ENCODE peak calls at places on chromosomes 12 and 14, in ten cellular contexts. R, W, A, G, H, F, P, O, E and I are unnamed samples.
A peak's percentile ranks its signal among the peaks of the same experiment; 100 is the strongest.

GRCh38 chr12:726281-727140 is 25.9 kb upstream of the WNK1 start:
- DNase-seq in R (no peak), W (no peak), A (no peak), G (no peak), H (no peak), F (peak; percentile 39), P (no peak), O (peak; percentile 19), E (peak; percentile 21), I (no peak)

GRCh38 chr12:132026061-132026795 is 76.5 kb downstream of the EP400 start:
- DNase-seq in R (no peak), W (no peak), A (no peak), G (no peak), H (no peak), F (no peak), P (peak; percentile 73), O (no peak), E (no peak), I (no peak)

GRCh38 chr12:126093911-126094310 is 1028.7 kb downstream of the AACS start:
- DNase-seq in R (no peak), W (no peak), A (no peak), G (no peak), H (no peak), F (no peak), P (no peak), O (no peak), E (no peak), I (no peak)

GRCh38 chr12:8692573-8692972 is 5.2 kb upstream of the RIMKLB start:
- DNase-seq in R (no peak), W (no peak), A (peak; percentile 48), G (no peak), H (peak; percentile 66), F (peak; percentile 71), P (no peak), O (no peak), E (no peak), I (peak; percentile 33)

GRCh38 chr12:13079440-13079906 is 24.0 kb downstream of the GSG1 start:
- DNase-seq in R (no peak), W (no peak), A (no peak), G (no peak), H (no peak), F (no peak), P (no peak), O (peak; percentile 94), E (no peak), I (no peak)

GRCh38 chr12:98656289-98657101 is 11.4 kb downstream of the APAF1 start:
- DNase-seq in R (no peak), W (no peak), A (no peak), G (no peak), H (no peak), F (no peak), P (no peak), O (no peak), E (no peak), I (no peak)

GRCh38 chr14:87990687-87991086 is 2.3 kb downstream of the GALC start:
- DNase-seq in R (no peak), W (no peak), A (no peak), G (no peak), H (no peak), F (no peak), P (no peak), O (no peak), E (no peak), I (no peak)

GRCh38 chr14:98368214-98368613 is 903.8 kb downstream of the BCL11B start:
- DNase-seq in R (no peak), W (no peak), A (no peak), G (no peak), H (no peak), F (no peak), P (no peak), O (no peak), E (no peak), I (no peak)

GRCh38 chr12:2593045-2593444 is 201.7 kb upstream of the FKBP4 start:
- DNase-seq in R (no peak), W (no peak), A (no peak), G (peak; percentile 6), H (no peak), F (no peak), P (no peak), O (no peak), E (no peak), I (no peak)

DNA sequence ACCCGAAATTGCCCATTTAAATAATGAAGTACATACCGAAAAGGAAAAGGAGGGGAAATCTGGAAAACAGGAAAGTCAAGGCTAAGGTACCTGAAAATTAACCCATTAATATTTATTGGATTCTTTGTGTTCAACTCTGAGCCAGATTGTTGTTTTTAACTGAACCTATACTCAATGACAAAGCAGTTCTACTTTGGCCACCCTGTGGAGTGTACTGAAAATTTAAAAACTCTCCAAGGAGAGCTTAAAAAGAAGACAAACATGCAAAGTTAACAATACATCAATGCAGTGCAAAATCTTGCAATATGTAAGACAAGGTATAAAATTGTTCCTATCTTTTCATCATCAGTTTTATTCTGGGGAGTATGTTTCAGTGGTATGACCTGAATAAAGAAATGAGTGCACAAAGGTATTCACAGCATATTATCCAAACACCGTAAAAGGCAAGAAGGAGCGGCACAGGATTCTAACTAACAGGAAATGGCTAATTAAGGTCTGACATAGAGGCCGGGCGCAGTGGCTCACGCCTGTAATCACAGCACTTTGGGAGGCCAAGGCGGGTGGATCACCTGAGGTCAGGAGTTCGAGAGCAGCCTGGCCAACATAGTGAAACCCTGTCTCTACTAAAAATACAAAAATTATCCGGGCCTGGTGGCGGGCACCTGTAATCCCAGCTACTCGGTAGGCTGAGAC is 1.7 kb downstream of the USP44 start:
- DNase-seq in R (no peak), W (no peak), A (no peak), G (no peak), H (no peak), F (no peak), P (no peak), O (no peak), E (no peak), I (no peak)
- H3K27ac ChIP-seq in R (no peak overlapping the region), W (no peak overlapping the region), A (peak overlapping the region; percentile 77), G (no peak overlapping the region), H (no peak overlapping the region), F (peak overlapping the region; percentile 77), P (no peak overlapping the region), O (no peak overlapping the region), E (no peak overlapping the region), I (no peak overlapping the region)

GRCh38 chr14:75051556-75051899 is 261 bp upstream of the MLH3 start:
- DNase-seq in R (no peak), W (no peak), A (no peak), G (no peak), H (no peak), F (no peak), P (no peak), O (no peak), E (no peak), I (no peak)

GRCh38 chr14:75049136-75049535 is 2.1 kb downstream of the MLH3 start:
- DNase-seq in R (no peak), W (no peak), A (peak; percentile 29), G (no peak), H (no peak), F (no peak), P (no peak), O (no peak), E (no peak), I (no peak)

GRCh38 chr14:75048101-75048500 is 3.2 kb downstream of the MLH3 start:
- DNase-seq in R (no peak), W (no peak), A (no peak), G (no peak), H (no peak), F (no peak), P (no peak), O (no peak), E (no peak), I (no peak)

GRCh38 chr14:75050852-75051555 is at the start of gene MLH3:
- DNase-seq in R (peak; percentile 89), W (peak; percentile 65), A (peak; percentile 67), G (peak; percentile 91), H (peak; percentile 92), F (peak; percentile 64), P (no peak), O (peak; percentile 75), E (peak; percentile 93), I (peak; percentile 77)

DNA sequence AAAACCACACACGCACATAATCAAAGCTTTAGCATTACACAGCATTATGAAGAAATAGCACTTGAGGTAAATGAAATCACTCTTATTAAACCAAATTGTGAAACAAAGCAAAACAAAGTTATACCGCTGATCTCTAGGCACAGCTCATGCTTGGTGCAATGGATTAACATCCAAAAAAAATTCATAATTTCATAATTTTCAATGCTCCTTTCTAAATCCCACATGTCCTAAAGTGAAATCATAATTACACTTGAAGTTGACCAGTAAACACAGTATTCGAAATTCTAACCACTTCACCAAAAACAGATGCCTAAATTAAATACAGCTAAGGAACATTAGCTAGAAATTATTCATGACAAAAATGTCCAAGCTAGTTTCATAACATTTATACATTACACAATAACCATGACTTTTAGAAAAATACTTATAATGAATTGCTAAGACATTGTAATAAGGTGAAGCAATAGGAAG is 1.5 kb downstream of the MLH3 start:
- DNase-seq in R (no peak), W (no peak), A (no peak), G (no peak), H (no peak), F (no peak), P (no peak), O (no peak), E (no peak), I (no peak)
- TF ChIP-seq POLR2A in R (no peak), W (no peak), A (no peak), G (no peak), H (no peak), F (no peak), P (no peak), O (no peak), E (no peak), I (no peak)

GRCh38 chr12:56162468-56163290 is 4.5 kb downstream of the MYL6 start:
- DNase-seq in R (no peak), W (no peak), A (no peak), G (no peak), H (no peak), F (no peak), P (no peak), O (no peak), E (no peak), I (no peak)
- H3K27ac ChIP-seq in R (no peak overlapping the region), W (no peak overlapping the region), A (no peak overlapping the region), G (no peak overlapping the region), H (no peak overlapping the region), F (no peak overlapping the region), P (no peak overlapping the region), O (no peak overlapping the region), E (no peak overlapping the region), I (peak overlapping the region; percentile 40)

DNA sequence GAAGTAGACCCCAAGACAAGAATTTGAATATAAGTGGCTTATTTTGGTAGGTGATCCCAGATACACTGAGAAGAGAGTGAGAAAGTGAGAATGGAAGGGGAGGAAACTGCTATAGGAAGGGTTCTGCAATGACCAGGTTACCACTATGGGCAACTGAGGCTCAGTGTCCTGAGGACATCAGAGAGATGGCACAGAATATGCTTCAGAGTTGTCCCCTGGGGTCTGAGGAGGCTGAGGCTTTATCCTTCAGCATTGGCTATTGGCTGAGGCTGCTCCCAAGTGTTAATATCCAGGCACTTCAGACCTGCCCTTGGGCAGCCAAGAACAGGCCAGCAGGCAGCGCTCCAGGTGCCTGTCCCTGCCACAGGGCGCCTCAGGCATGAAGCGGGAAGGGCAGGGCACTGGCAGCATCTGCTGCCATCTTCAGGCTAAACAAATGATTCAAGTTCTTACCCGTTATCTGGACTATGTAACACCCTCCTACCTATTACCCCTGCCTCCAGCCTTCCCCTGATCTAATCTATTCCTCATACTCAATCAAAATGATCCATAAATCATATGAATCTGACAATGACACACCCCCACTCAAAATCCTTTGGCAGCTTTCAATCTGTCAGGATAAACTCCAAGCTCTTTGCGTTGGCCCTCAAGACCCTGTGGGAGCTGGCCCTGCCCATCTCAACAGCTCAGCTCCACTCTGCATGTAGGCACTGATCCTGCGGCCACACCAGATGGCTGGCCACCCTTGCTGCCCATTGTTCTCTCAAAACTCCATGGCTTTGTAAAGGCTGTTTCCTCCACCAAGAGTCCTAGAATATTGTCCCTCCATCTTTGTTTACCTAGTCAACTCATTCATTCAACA is 42.4 kb downstream of the CKAP4 start:
- DNase-seq in R (peak; percentile 85), W (peak; percentile 64), A (no peak), G (no peak), H (no peak), F (no peak), P (no peak), O (peak; percentile 20), E (no peak), I (no peak)
- TF ChIP-seq POLR2A in R (no peak), W (no peak), A (no peak), G (no peak), H (no peak), F (no peak), P (no peak), O (no peak), E (no peak), I (no peak)